ENCODE peak calls at places on chromosomes 4 and X, in five cellular contexts. N, H, G, P and U are unnamed samples.

GRCh38 chr4:93809773-93810172 is 18.8 kb upstream of the ATOH1 start:
- DNase-seq in N (peak), H (no peak), G (peak), P (no peak), U (no peak)

GRCh38 chr4:17027495-17027894 is 129.1 kb upstream of the LDB2 start:
- DNase-seq in N (no peak), H (no peak), G (no peak), P (peak), U (no peak)

GRCh38 chr4:87270144-87270543 is 49.7 kb upstream of the KLHL8 start:
- DNase-seq in N (peak), H (no peak), G (peak), P (peak), U (no peak)

GRCh38 chrX:72685810-72686465 is 28.2 kb downstream of the PHKA1 start:
- DNase-seq in N (peak), H (no peak), G (no peak), P (no peak), U (no peak)

GRCh38 chr4:44157611-44158277 is 290.9 kb downstream of the KCTD8 start:
- DNase-seq in N (no peak), H (no peak), G (no peak), P (no peak), U (no peak)

GRCh38 chr4:12633058-12633651 is 851.0 kb downstream of the RAB28 start:
- DNase-seq in N (peak), H (no peak), G (peak), P (peak), U (peak)

GRCh38 chrX:46559062-46559461 is 13.8 kb upstream of the ZNF674 start:
- DNase-seq in N (no peak), H (no peak), G (no peak), P (no peak), U (no peak)

GRCh38 chr4:17884063-17884462 is 73.3 kb downstream of the NCAPG start:
- DNase-seq in N (no peak), H (no peak), G (no peak), P (no peak), U (no peak)

GRCh38 chrX:3468031-3468430 is 121.6 kb upstream of the MXRA5 start:
- DNase-seq in N (no peak), H (no peak), G (no peak), P (no peak), U (no peak)

GRCh38 chrX:148854351-148854750 is 353.9 kb downstream of the AFF2 start:
- DNase-seq in N (no peak), H (no peak), G (no peak), P (peak), U (no peak)

GRCh38 chrX:119880552-119881437 is 9.2 kb downstream of the NDUFA1 start:
- DNase-seq in N (peak), H (no peak), G (no peak), P (peak), U (no peak)

GRCh38 chr4:25144870-25145481 is 15.3 kb downstream of the SEPSECS start:
- DNase-seq in N (no peak), H (no peak), G (no peak), P (peak), U (no peak)

GRCh38 chr4:132180020-132180427 is 969.1 kb upstream of the PCDH10 start:
- DNase-seq in N (no peak), H (no peak), G (no peak), P (peak), U (no peak)

GRCh38 chrX:151153086-151153485 is 23.3 kb upstream of the GPR50 start:
- DNase-seq in N (no peak), H (no peak), G (no peak), P (peak), U (no peak)

GRCh38 chr4:83208371-83208770 is 76.2 kb downstream of the COQ2 start:
- DNase-seq in N (no peak), H (no peak), G (no peak), P (no peak), U (no peak)

GRCh38 chrX:114797494-114797893 is 213.6 kb downstream of the HTR2C start:
- DNase-seq in N (no peak), H (no peak), G (no peak), P (no peak), U (no peak)

GRCh38 chr4:140943887-140944515 is 187.8 kb upstream of the TBC1D9 start:
- DNase-seq in N (no peak), H (no peak), G (no peak), P (peak), U (no peak)

GRCh38 chrX:42746606-42747005 is 31.4 kb downstream of the PPP1R2C start:
- DNase-seq in N (no peak), H (no peak), G (no peak), P (peak), U (no peak)

GRCh38 chr4:1842993-1843448 is 12.9 kb downstream of the LETM1 start:
- DNase-seq in N (no peak), H (no peak), G (no peak), P (peak), U (no peak)

GRCh38 chr4:1841201-1841885 is 14.6 kb downstream of the LETM1 start:
- DNase-seq in N (no peak), H (no peak), G (no peak), P (no peak), U (no peak)

GRCh38 chr4:1841886-1842210 is 14.1 kb downstream of the LETM1 start:
- DNase-seq in N (no peak), H (no peak), G (no peak), P (no peak), U (no peak)

GRCh38 chr4:1843852-1844251 is 12.1 kb downstream of the LETM1 start:
- DNase-seq in N (no peak), H (no peak), G (no peak), P (no peak), U (no peak)

GRCh38 chr4:1842339-1842895 is 13.5 kb downstream of the LETM1 start:
- DNase-seq in N (no peak), H (no peak), G (no peak), P (no peak), U (no peak)
- TF ChIP-seq CTCF in N (no peak), H (no peak), G (no peak), P (peak), U (no peak)

GRCh38 chrX:108020631-108021030 is 24.2 kb upstream of the VSIG1 start:
- DNase-seq in N (no peak), H (no peak), G (no peak), P (no peak), U (no peak)
- TF ChIP-seq CTCF in N (peak), H (peak), G (no peak), P (peak), U (peak)

GRCh38 chr4:37670249-37670648 is 15.9 kb downstream of the RELL1 start:
- DNase-seq in N (no peak), H (no peak), G (no peak), P (no peak), U (no peak)

GRCh38 chr4:37665347-37666009 is 20.7 kb downstream of the RELL1 start:
- DNase-seq in N (no peak), H (no peak), G (no peak), P (no peak), U (no peak)

GRCh38 chr4:37666625-37667071 is 19.5 kb downstream of the RELL1 start:
- DNase-seq in N (peak), H (no peak), G (no peak), P (peak), U (peak)

GRCh38 chr4:37664696-37665095 is 21.5 kb downstream of the RELL1 start:
- DNase-seq in N (no peak), H (no peak), G (no peak), P (peak), U (no peak)

DNA sequence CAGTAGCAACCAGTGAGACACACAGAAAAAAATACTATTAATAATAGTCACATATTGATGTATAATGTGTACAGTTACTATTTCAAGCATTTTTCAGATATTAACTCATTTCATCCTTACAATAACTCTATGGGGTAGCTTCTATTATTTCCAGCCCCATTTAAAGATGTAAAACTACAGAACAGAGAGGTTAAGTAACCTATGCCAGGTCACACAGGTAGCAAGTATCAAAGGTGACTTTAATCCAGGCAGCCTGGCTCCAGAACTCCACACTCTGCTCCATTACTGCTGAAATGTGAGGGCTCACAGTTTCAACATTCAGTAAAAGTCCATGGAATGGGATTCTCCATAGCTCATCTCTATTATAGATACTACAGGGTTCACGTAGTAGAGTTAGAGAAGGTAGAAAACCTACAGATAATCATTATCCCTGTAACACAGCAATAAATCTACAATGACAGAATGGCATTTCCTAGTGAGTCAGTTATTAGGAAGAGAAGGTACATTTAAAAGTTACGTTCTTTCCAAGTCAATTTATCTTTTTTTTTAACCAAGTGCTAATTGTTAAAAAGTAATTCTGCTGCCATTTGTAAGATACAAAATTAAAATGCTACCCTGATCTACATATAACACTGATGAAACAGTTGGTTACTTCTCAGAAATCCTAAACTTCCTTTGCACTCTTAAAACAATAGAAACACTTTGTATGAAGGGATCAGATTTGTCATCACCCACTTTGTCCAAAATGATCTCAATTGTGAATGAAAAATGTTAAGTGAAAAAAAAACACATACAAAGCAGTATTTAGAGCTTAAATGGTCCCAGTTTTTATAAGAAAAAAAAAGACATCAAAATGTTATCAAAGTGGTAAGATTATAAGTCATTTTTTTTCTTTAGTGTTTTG is 18.7 kb downstream of the RELL1 start:
- DNase-seq in N (no peak), H (no peak), G (no peak), P (no peak), U (no peak)
- TF ChIP-seq CTCF in N (no peak), H (no peak), G (no peak), P (no peak), U (no peak)

DNA sequence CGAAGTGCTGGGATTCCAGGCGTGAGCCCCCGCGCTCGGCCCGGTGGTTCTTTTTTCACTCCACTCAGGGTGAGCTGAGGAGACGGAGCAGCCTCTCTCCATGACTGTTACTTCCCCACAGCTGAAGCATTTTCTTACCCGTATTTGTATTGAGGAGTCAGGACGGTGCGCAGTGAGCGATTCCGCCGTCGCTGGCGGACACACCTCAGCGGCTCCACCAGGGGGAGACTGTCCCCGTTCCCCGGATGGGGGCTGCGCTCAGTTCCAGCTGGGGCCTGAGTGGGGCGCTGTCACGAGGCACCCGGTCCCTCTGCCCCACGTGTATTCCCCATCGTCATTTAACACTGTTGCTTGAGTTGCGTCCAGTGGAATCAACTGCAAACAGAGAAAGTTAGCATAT is 844.0 kb upstream of the FRG1 start:
- DNase-seq in N (no peak), H (no peak), G (no peak), P (no peak), U (no peak)
- TF ChIP-seq CTCF in N (no peak), H (no peak), G (no peak), P (peak), U (no peak)

GRCh38 chrX:153573999-153574398 is 24.9 kb downstream of the CCNQ start:
- DNase-seq in N (no peak), H (no peak), G (no peak), P (no peak), U (no peak)

GRCh38 chrX:153576239-153576870 is 22.6 kb downstream of the CCNQ start:
- DNase-seq in N (no peak), H (no peak), G (no peak), P (no peak), U (no peak)

GRCh38 chrX:153578200-153578835 is 20.6 kb downstream of the CCNQ start:
- DNase-seq in N (no peak), H (no peak), G (no peak), P (no peak), U (no peak)

GRCh38 chrX:153580700-153581386 is 18.1 kb downstream of the CCNQ start:
- DNase-seq in N (peak), H (no peak), G (no peak), P (no peak), U (no peak)

DNA sequence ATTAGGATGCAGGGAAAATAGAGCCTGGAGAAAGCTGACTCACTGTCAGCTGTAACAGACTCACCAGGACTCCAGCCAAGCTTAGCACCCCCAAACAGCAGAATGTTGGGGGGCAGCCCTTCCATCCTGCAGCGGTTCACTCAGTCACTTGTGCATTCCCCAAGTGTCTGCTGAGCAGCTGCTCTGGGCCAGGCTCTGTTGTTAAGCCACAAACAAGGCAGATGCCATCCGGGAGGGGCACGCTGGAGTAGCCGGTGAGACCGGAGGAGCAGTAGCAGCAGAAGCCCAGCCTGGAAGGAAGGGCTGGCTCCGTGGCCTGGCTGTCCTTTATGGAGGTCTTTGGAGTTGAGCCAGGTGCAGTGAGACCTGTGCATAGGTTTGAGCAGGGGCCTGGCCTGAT is 22.0 kb downstream of the CCNQ start:
- DNase-seq in N (no peak), H (no peak), G (no peak), P (no peak), U (no peak)
- TF ChIP-seq CTCF in N (no peak), H (no peak), G (no peak), P (no peak), U (no peak)

DNA sequence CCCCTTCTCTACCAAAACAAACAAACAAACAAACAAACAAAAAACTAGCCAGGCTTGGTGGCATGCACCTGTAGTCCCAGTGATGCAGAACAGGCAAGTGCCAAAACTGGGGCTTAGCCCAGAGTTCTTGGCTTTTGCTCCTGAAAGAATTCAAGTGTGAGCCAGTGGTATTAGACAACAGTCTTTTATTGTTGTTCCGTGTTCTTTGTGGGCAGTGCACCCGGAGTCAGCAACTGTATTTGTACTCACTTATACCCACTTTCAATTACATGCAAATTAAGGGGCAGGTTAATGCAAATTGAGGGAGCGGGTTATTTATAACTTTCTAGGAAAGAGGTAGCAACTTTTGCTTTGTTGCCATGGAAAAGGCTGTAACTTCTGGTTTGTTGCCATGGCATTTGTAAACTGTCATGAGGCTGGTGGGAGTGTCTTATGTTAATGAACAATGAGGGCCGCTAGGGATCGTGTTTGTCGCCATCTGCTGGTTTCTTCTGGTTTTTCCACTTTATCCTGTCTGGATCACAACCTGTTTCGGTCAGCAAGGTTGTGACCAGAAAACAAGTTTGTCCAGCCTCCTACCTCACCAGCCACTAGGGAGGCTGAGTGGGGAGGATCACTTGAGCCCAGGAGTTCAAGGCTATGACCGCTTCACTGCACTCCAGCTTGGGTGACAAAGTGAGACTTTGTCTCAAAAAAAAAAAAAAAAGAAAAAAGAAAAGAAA is 88.8 kb upstream of the ESX1 start:
- DNase-seq in N (peak), H (no peak), G (peak), P (peak), U (no peak)
- TF ChIP-seq CTCF in N (peak), H (peak), G (no peak), P (peak), U (no peak)

GRCh38 chr4:124515591-124515990 is 196.9 kb downstream of the ANKRD50 start:
- DNase-seq in N (no peak), H (no peak), G (no peak), P (no peak), U (no peak)
- TF ChIP-seq CTCF in N (no peak), H (no peak), G (no peak), P (no peak), U (no peak)